ENCODE peak calls at places on chromosomes 6 and 20, in six cellular contexts. W, X, M, H, U and Z are unnamed samples.

GRCh38 chr6:21595265-21595950 is 1.9 kb downstream of the SOX4 start:
- DNase-seq in W (peak; percentile 67), X (peak; percentile 70), M (no peak), H (no peak), U (peak; percentile 69), Z (no peak)

GRCh38 chr6:105431226-105431625 is 28.3 kb upstream of the PREP start:
- DNase-seq in W (no peak), X (no peak), M (peak; percentile 15), H (no peak), U (no peak), Z (no peak)

GRCh38 chr20:54267510-54268003 is 59.7 kb downstream of the PFDN4 start:
- DNase-seq in W (no peak), X (no peak), M (no peak), H (no peak), U (no peak), Z (no peak)

GRCh38 chr20:8094845-8095244 is 37.2 kb upstream of the PLCB1 start:
- DNase-seq in W (no peak), X (no peak), M (no peak), H (no peak), U (no peak), Z (peak; percentile 53)

GRCh38 chr6:123945386-123945785 is 141.7 kb downstream of the NKAIN2 start:
- DNase-seq in W (no peak), X (no peak), M (no peak), H (no peak), U (no peak), Z (no peak)

GRCh38 chr20:20295621-20296498 is 72.0 kb upstream of the INSM1 start:
- DNase-seq in W (no peak), X (no peak), M (no peak), H (no peak), U (no peak), Z (no peak)

GRCh38 chr6:3898270-3898994 is 49.3 kb downstream of the FAM50B start:
- DNase-seq in W (no peak), X (no peak), M (no peak), H (no peak), U (no peak), Z (no peak)

GRCh38 chr20:51258582-51259175 is 235.8 kb upstream of the KCNG1 start:
- DNase-seq in W (no peak), X (no peak), M (no peak), H (no peak), U (no peak), Z (no peak)

GRCh38 chr20:17966432-17967312 is 1.9 kb downstream of the SNX5 start:
- DNase-seq in W (no peak), X (no peak), M (no peak), H (no peak), U (no peak), Z (no peak)

GRCh38 chr6:136547336-136547735 is 2.9 kb downstream of the MAP7 start:
- DNase-seq in W (no peak), X (no peak), M (no peak), H (no peak), U (no peak), Z (peak; percentile 2)

GRCh38 chr6:140987364-140988135 is 1145.2 kb upstream of the GJE1 start:
- DNase-seq in W (no peak), X (no peak), M (no peak), H (no peak), U (no peak), Z (no peak)

GRCh38 chr6:68880050-68880449 is 245.0 kb downstream of the ADGRB3 start:
- DNase-seq in W (no peak), X (no peak), M (no peak), H (no peak), U (no peak), Z (no peak)

GRCh38 chr6:138545621-138545980 is 46.3 kb upstream of the NHSL1 start:
- DNase-seq in W (no peak), X (no peak), M (no peak), H (peak; percentile 59), U (peak; percentile 37), Z (no peak)

GRCh38 chr6:4780360-4780812 is 4.2 kb downstream of the CDYL start:
- DNase-seq in W (no peak), X (no peak), M (no peak), H (no peak), U (no peak), Z (no peak)

GRCh38 chr6:19694697-19695096 is 142.5 kb upstream of the ID4 start:
- DNase-seq in W (no peak), X (no peak), M (no peak), H (no peak), U (no peak), Z (no peak)

GRCh38 chr6:19692506-19693298 is 144.5 kb upstream of the ID4 start:
- DNase-seq in W (no peak), X (no peak), M (no peak), H (no peak), U (no peak), Z (no peak)

GRCh38 chr6:19690676-19691075 is 146.5 kb upstream of the ID4 start:
- DNase-seq in W (no peak), X (no peak), M (no peak), H (no peak), U (no peak), Z (no peak)

DNA sequence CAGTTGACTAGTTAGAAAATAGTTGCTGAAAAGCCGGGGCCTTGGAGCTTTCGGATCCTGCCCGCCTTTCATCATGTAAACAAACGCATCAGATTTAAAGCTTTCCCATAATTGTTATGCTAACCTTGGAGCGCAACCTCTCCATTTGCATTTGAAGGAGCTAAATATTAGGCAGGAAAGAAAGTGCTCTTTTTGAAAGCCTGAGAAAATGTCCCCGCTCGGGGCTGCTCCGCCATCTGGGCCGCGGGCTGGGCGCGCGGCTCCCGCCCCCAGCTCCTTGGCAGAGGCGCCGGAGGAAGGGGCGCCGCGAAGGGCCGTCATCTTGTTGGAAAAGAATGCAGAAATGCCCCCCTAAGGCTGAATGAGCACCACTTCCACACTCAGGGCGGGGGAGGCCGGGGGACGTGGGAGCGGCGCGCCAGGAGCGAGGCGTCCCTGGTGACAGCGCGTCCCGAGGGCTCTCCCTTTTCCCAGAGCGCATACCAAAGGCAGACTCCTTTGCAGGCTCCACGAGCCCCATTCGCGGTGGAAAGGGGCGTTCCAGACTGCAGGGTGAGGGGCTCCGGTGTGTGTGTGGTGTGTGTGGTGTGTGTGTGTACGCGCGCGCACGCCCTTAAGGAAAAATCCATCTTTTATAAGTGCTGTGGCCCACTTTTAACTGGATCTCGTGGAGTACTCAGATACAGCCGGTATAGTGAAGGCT is 145.6 kb upstream of the ID4 start:
- DNase-seq in W (no peak), X (no peak), M (no peak), H (peak; percentile 24), U (no peak), Z (no peak)
- H3K4me3 ChIP-seq in W (peak overlapping the region; percentile 46), X (no peak overlapping the region), M (peak overlapping the region; percentile 52), H (peak overlapping the region; percentile 61), U (peak overlapping the region; percentile 55), Z (peak overlapping the region; percentile 36)

GRCh38 chr20:19249515-19249914 is 37.1 kb downstream of the SLC24A3 start:
- DNase-seq in W (no peak), X (no peak), M (no peak), H (no peak), U (no peak), Z (no peak)
- TF ChIP-seq CTCF in W (no peak), X (peak; percentile 36), M (no peak), H (no peak), U (no peak), Z (no peak)

GRCh38 chr20:57869951-57870315 is 160.1 kb upstream of the PMEPA1 start:
- DNase-seq in W (no peak), X (no peak), M (no peak), H (no peak), U (no peak), Z (no peak)

GRCh38 chr20:57870597-57871236 is 160.9 kb upstream of the PMEPA1 start:
- DNase-seq in W (no peak), X (no peak), M (no peak), H (no peak), U (no peak), Z (no peak)

GRCh38 chr20:57867807-57868206 is 158.0 kb upstream of the PMEPA1 start:
- DNase-seq in W (no peak), X (no peak), M (no peak), H (no peak), U (no peak), Z (no peak)

GRCh38 chr20:57868310-57868709 is 158.5 kb upstream of the PMEPA1 start:
- DNase-seq in W (no peak), X (no peak), M (no peak), H (no peak), U (no peak), Z (no peak)

DNA sequence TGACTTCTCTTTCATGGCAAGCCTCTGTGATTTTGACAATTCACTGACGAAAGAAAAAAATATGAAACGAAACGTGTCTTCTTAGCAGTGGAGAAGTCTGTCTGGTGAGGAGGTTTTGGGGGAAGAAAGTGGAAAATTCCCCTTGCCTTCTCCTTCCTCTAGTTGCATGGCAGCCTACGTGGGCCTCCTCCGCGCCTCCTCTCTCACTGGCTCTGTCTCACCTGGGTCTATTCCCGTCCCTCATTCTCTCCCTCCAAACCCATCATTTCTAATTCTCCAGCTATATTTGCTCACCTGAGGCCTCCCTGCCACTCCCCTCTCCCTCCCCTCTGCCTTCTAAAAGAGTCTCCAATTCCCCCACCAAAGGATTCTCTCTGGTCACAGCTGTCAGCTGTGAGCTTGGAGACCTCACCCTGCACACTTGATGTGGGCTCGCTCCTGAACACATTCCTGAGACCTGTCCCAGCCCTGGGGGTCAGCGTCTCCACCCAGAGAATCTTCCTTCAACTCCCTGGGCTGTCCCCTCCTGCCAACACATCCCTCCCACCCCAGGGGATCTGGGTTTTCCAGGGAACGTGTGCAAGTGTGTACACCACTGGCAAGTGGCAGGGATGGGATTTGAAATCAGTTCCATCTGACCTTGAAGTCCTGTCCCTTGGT is 159.6 kb upstream of the PMEPA1 start:
- DNase-seq in W (no peak), X (no peak), M (no peak), H (no peak), U (no peak), Z (no peak)
- H3K27me3 ChIP-seq in W (no peaks in the 10 kb centered on the region), X (no peaks in the 10 kb centered on the region), M (no peaks in the 10 kb centered on the region), H (no peaks in the 10 kb centered on the region), U (no peaks in the 10 kb centered on the region), Z (peaks cover 8% of the 10 kb centered on the region)

GRCh38 chr6:25402125-25402524 is 123.0 kb downstream of the CARMIL1 start:
- DNase-seq in W (no peak), X (no peak), M (no peak), H (no peak), U (no peak), Z (no peak)

GRCh38 chr6:25403150-25403549 is 124.0 kb downstream of the CARMIL1 start:
- DNase-seq in W (no peak), X (no peak), M (no peak), H (no peak), U (no peak), Z (no peak)

GRCh38 chr6:25404094-25404493 is 124.9 kb downstream of the CARMIL1 start:
- DNase-seq in W (no peak), X (peak; percentile 10), M (no peak), H (no peak), U (no peak), Z (no peak)

GRCh38 chr6:25405442-25405841 is 126.3 kb downstream of the CARMIL1 start:
- DNase-seq in W (no peak), X (peak; percentile 17), M (no peak), H (no peak), U (no peak), Z (no peak)

DNA sequence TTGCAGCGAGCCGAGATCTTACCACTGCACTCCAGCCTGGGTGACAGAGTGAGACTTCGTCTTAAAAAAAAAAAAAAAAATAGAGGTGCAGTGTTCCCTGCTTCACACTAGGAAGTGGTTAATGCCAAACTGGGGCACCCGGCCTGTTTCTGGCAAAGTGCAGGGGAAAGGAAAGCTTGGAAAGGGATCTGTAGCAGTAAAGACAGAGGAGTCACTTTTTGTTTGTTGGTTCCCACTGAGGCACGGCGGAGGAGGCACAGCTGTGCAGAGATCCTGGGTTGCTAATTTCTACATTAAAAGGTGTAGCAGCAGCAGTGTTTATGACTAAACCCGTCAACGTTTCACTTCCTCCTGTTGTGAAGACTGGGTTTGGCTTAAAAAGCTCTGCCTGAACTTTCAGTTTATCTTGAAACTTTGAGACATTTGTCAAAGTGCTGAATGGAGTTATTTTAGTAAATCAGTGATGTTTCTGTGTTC is 125.6 kb downstream of the CARMIL1 start:
- DNase-seq in W (no peak), X (peak; percentile 63), M (no peak), H (no peak), U (no peak), Z (no peak)
- H3K4me3 ChIP-seq in W (no peak overlapping the region), X (peak overlapping the region; percentile 21), M (no peak overlapping the region), H (no peak overlapping the region), U (no peak overlapping the region), Z (no peak overlapping the region)